ENCODE peak calls at places on chromosomes 2 and 18, in four cellular contexts. H is kidney epithelial cell, M is Panc1, F is epithelial cell of esophagus. Z is an unnamed sample.

GRCh38 chr2:207692206-207693065 is 19.0 kb upstream of the CCNYL1 start:
- DNase-seq in H (no peak), M (no peak), F (peak), Z (no peak)

GRCh38 chr2:236089271-236090026 is 78.7 kb downstream of the GBX2 start:
- DNase-seq in H (peak), M (no peak), F (no peak), Z (no peak)

GRCh38 chr2:132420776-132421175 is 4.2 kb downstream of the GPR39 start:
- DNase-seq in H (no peak), M (no peak), F (peak), Z (no peak)

GRCh38 chr2:127663566-127664064 is 11.7 kb downstream of the LIMS2 start:
- DNase-seq in H (no peak), M (no peak), F (no peak), Z (no peak)

GRCh38 chr2:28979041-28979440 is 2.1 kb upstream of the TOGARAM2 start:
- DNase-seq in H (peak), M (no peak), F (no peak), Z (no peak)

GRCh38 chr2:56224316-56224715 is 40.5 kb downstream of the CCDC85A start:
- DNase-seq in H (no peak), M (no peak), F (no peak), Z (no peak)

GRCh38 chr2:217105733-217106649 is 246.1 kb upstream of the TNP1 start:
- DNase-seq in H (peak), M (peak), F (peak), Z (no peak)

GRCh38 chr2:460861-461260 is 173.0 kb upstream of the ALKAL2 start:
- DNase-seq in H (no peak), M (no peak), F (no peak), Z (no peak)

GRCh38 chr18:9823805-9824473 is 61.8 kb upstream of the TXNDC2 start:
- DNase-seq in H (no peak), M (no peak), F (no peak), Z (no peak)

GRCh38 chr2:133884739-133885381 is 316.6 kb upstream of the NCKAP5 start:
- DNase-seq in H (no peak), M (no peak), F (peak), Z (no peak)

GRCh38 chr2:73035899-73036778 is 35.4 kb downstream of the SFXN5 start:
- DNase-seq in H (no peak), M (no peak), F (no peak), Z (no peak)

GRCh38 chr2:238241970-238242369 is 2.1 kb upstream of the HES6 start:
- DNase-seq in H (no peak), M (no peak), F (no peak), Z (no peak)

GRCh38 chr2:63661076-63661475 is 72.3 kb downstream of the MDH1 start:
- DNase-seq in H (peak), M (no peak), F (peak), Z (no peak)

GRCh38 chr2:105502625-105503334 is 103.9 kb upstream of the FHL2 start:
- DNase-seq in H (no peak), M (no peak), F (no peak), Z (no peak)

GRCh38 chr18:9878783-9879242 is 7.0 kb upstream of the TXNDC2 start:
- DNase-seq in H (no peak), M (no peak), F (no peak), Z (no peak)

GRCh38 chr2:22442051-22442450 is 942.9 kb upstream of the KLHL29 start:
- DNase-seq in H (no peak), M (no peak), F (no peak), Z (no peak)

GRCh38 chr2:152098798-152099654 is at the start of gene CACNB4:
- DNase-seq in H (no peak), M (no peak), F (peak), Z (no peak)

GRCh38 chr2:240511351-240512108 is 46.3 kb downstream of the ANKMY1 start:
- DNase-seq in H (no peak), M (no peak), F (no peak), Z (no peak)

GRCh38 chr2:11588228-11589110 is 54.6 kb downstream of the GREB1 start:
- DNase-seq in H (no peak), M (no peak), F (peak), Z (no peak)

GRCh38 chr2:163345795-163346573 is 389.8 kb downstream of the FIGN start:
- DNase-seq in H (no peak), M (peak), F (peak), Z (peak)

GRCh38 chr18:61600422-61600821 is 267.2 kb downstream of the CDH20 start:
- DNase-seq in H (no peak), M (no peak), F (no peak), Z (no peak)

GRCh38 chr2:18626256-18626668 is 36.9 kb upstream of the NT5C1B start:
- DNase-seq in H (no peak), M (no peak), F (peak), Z (no peak)

GRCh38 chr2:62270728-62271127 is 74.8 kb downstream of the B3GNT2 start:
- DNase-seq in H (no peak), M (no peak), F (peak), Z (no peak)

DNA sequence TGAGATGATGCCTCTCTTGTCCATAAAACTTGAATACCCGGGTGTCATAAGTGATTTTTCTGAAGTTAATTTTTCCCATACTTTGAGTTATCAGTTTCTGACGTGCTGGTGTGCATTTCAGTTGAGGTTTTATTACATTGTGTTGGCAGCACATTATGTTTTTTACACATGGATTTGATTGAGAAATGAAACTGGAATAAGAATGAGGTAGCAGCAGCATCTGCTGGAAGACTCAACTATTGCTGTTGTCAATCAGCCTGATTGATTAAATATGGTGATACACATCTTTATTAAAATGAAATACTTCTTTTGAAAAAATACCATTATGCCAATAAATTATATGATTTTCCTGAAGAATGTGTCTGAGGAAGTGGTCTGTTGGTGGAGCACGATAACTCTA is 60.5 kb downstream of the INSIG2 start:
- DNase-seq in H (no peak), M (no peak), F (no peak), Z (peak)
- TF ChIP-seq CTCF in H (peak), M (no peak), F (peak), Z (peak)

DNA sequence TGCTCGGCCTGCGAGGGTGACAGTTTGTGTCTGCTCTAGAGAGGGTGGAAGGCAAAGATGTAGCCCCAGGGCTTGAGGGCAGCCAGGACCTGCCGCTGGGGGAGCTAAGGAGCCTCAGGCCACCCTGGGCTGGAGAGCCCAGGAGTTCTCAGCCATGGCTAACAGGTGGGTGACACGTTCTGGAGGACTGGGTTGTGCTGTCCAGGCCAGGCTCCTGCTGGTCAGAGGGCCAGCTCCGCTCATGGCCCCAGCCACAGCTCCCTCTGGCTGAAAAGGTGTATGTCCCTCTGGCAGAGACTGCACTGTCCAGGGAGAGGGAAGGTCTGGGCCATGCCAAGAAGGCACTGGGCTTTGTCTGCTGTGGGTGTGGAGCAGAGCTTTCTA is 19.2 kb downstream of the TMEM185B start:
- DNase-seq in H (no peak), M (no peak), F (no peak), Z (no peak)
- TF ChIP-seq CTCF in H (no peak), M (peak), F (no peak), Z (no peak)

GRCh38 chr2:223093436-223093839 is 41.4 kb downstream of the KCNE4 start:
- DNase-seq in H (no peak), M (no peak), F (no peak), Z (no peak)
- TF ChIP-seq CTCF in H (no peak), M (no peak), F (no peak), Z (no peak)

GRCh38 chr2:222313816-222314215 is 15.0 kb upstream of the PAX3 start:
- DNase-seq in H (no peak), M (no peak), F (no peak), Z (no peak)

GRCh38 chr2:222318026-222318711 is 19.4 kb upstream of the PAX3 start:
- DNase-seq in H (peak), M (peak), F (peak), Z (peak)

GRCh38 chr2:222311978-222312738 is 13.4 kb upstream of the PAX3 start:
- DNase-seq in H (no peak), M (no peak), F (no peak), Z (no peak)

GRCh38 chr2:222318712-222319575 is 20.1 kb upstream of the PAX3 start:
- DNase-seq in H (no peak), M (no peak), F (peak), Z (no peak)

GRCh38 chr2:222315443-222316121 is 16.8 kb upstream of the PAX3 start:
- DNase-seq in H (no peak), M (no peak), F (no peak), Z (no peak)
- TF ChIP-seq CTCF in H (no peak), M (peak), F (no peak), Z (no peak)

DNA sequence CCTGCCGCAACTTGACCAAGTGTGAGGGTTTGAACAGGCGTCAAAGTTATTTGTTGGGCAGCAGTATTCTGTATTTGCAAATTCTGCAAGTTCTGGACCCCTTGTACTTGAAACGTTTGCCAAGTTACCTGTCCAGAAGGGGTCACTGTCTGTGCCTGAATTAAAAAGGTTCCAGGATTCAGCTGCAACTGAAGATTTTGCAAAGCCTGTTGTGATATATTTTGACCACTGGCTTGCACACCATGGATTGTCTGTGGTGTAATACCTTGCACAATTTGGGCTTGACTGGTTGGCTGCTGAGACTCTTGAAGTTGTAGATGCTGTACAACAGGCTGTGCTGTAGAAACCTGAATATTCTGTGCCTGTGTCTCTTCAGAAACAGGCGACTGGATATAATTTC is 10.2 kb downstream of the SP3 start:
- DNase-seq in H (no peak), M (no peak), F (peak), Z (no peak)
- TF ChIP-seq CTCF in H (no peak), M (peak), F (no peak), Z (no peak)

GRCh38 chr18:22408059-22408458 is 9.7 kb downstream of the CTAGE1 start:
- DNase-seq in H (no peak), M (no peak), F (no peak), Z (no peak)
- TF ChIP-seq CTCF in H (peak), M (no peak), F (no peak), Z (no peak)

Z was measured in LNCaP clone FGC.